ENCODE peak calls at places on chromosomes 6 and 20, in five cellular contexts. U is Caco-2, H is fibroblast of pulmonary artery, Z is stomach, S is fibroblast of lung. N is an unnamed sample.

GRCh38 chr6:160462551-160463109 is 114.5 kb downstream of the SLC22A3 start:
- DNase-seq in Z (no peak), H (peak; percentile 92), U (no peak), S (peak; percentile 87), N (peak; percentile 84)

GRCh38 chr6:90288404-90288803 is 8.2 kb downstream of the BACH2 start:
- DNase-seq in S (peak; percentile 49), U (no peak), Z (no peak), H (no peak), N (peak; percentile 16)

GRCh38 chr6:6556738-6557503 is 31.6 kb upstream of the LY86 start:
- DNase-seq in U (peak; percentile 57), Z (peak; percentile 36), S (peak; percentile 12), H (peak; percentile 49), N (no peak)

GRCh38 chr20:35561268-35561667 is 19.4 kb downstream of the ERGIC3 start:
- DNase-seq in U (peak; percentile 79), S (peak; percentile 62), Z (no peak), H (peak; percentile 39), N (peak; percentile 83)

GRCh38 chr20:34004227-34004626 is 10.5 kb downstream of the RALY start:
- DNase-seq in U (no peak), Z (no peak), H (no peak), S (no peak), N (no peak)

GRCh38 chr6:79048611-79049010 is 29.4 kb downstream of the PHIP start:
- DNase-seq in U (no peak), H (peak; percentile 56), S (peak; percentile 47), Z (no peak), N (no peak)

GRCh38 chr6:148526145-148526544 is 183.5 kb downstream of the SASH1 start:
- DNase-seq in S (no peak), Z (no peak), U (no peak), H (no peak), N (no peak)

GRCh38 chr6:17612048-17612447 is 11.9 kb downstream of the FAM8A1 start:
- DNase-seq in Z (no peak), S (no peak), H (no peak), U (no peak), N (no peak)

GRCh38 chr6:87645080-87645479 is 55.1 kb downstream of the ORC3 start:
- DNase-seq in S (no peak), U (no peak), H (no peak), Z (no peak), N (no peak)

GRCh38 chr6:43963203-43963602 is 164.0 kb downstream of the MRPL14 start:
- DNase-seq in U (no peak), Z (no peak), H (no peak), S (no peak), N (no peak)

GRCh38 chr6:16644540-16645250 is 116.6 kb downstream of the ATXN1 start:
- DNase-seq in H (no peak), U (no peak), S (no peak), Z (no peak), N (no peak)

GRCh38 chr20:41142914-41143313 is 5.6 kb downstream of the PLCG1 start:
- DNase-seq in S (no peak), H (no peak), Z (no peak), U (no peak), N (no peak)

GRCh38 chr6:140355476-140355875 is 981.0 kb upstream of the CITED2 start:
- DNase-seq in H (no peak), Z (no peak), U (no peak), S (peak; percentile 43), N (no peak)

GRCh38 chr6:131548441-131548840 is 24.6 kb upstream of the ARG1 start:
- DNase-seq in S (no peak), Z (no peak), U (no peak), H (no peak), N (no peak)

GRCh38 chr20:58148891-58149290 is 79.6 kb downstream of the ANKRD60 start:
- DNase-seq in U (peak; percentile 28), S (no peak), H (no peak), Z (no peak), N (no peak)

GRCh38 chr6:8539446-8539845 is 104.1 kb upstream of the SLC35B3 start:
- DNase-seq in H (peak; percentile 15), S (peak; percentile 22), U (no peak), Z (no peak), N (peak; percentile 47)

GRCh38 chr6:39077882-39078594 is 29.5 kb downstream of the GLP1R start:
- DNase-seq in H (no peak), S (no peak), U (no peak), Z (no peak), N (no peak)

GRCh38 chr20:40965671-40966070 is 63.0 kb upstream of the TOP1 start:
- DNase-seq in Z (peak; percentile 3), S (no peak), U (no peak), H (no peak), N (no peak)

GRCh38 chr6:149231786-149232185 is 85.7 kb upstream of the TAB2 start:
- DNase-seq in U (no peak), Z (no peak), S (peak; percentile 63), H (no peak), N (peak; percentile 7)

GRCh38 chr20:11912664-11913415 is 4.9 kb upstream of the BTBD3 start:
- DNase-seq in U (no peak), S (no peak), Z (no peak), H (no peak), N (no peak)

GRCh38 chr20:2382833-2383232 is 2.1 kb downstream of the TGM6 start:
- DNase-seq in S (no peak), H (peak; percentile 3), Z (no peak), U (no peak), N (no peak)

GRCh38 chr20:21102691-21103311 is 3.4 kb downstream of the LINC00237 start:
- DNase-seq in Z (peak; percentile 49), U (no peak), H (peak; percentile 7), S (no peak), N (no peak)

GRCh38 chr6:76026101-76026500 is 46.4 kb downstream of the IMPG1 start:
- DNase-seq in H (peak; percentile 5), S (peak; percentile 3), Z (no peak), U (no peak), N (peak; percentile 13)

GRCh38 chr20:38692436-38693411 is 31.6 kb upstream of the SLC32A1 start:
- DNase-seq in U (peak; percentile 85), H (peak; percentile 82), Z (peak; percentile 44), S (peak; percentile 71), N (peak; percentile 82)

GRCh38 chr20:46229478-46229877 is 78.8 kb downstream of the CDH22 start:
- DNase-seq in S (no peak), Z (no peak), H (peak; percentile 13), U (no peak), N (peak; percentile 37)

GRCh38 chr6:37618916-37619605 is 78.6 kb downstream of the MDGA1 start:
- DNase-seq in Z (no peak), U (no peak), S (no peak), H (no peak), N (no peak)

GRCh38 chr20:34171640-34172039 is 59.6 kb upstream of the EIF2S2 start:
- DNase-seq in H (no peak), Z (no peak), S (no peak), U (no peak), N (no peak)

GRCh38 chr6:170026272-170027110 is 264.4 kb downstream of the DLL1 start:
- DNase-seq in U (peak; percentile 94), S (no peak), H (no peak), Z (peak; percentile 93), N (no peak)

GRCh38 chr6:87154641-87155271 is 609 bp upstream of the ZNF292 start:
- DNase-seq in H (peak; percentile 87), Z (no peak), U (no peak), S (peak; percentile 79), N (peak; percentile 88)

GRCh38 chr6:44202332-44202971 is 14.3 kb upstream of the MYMX start:
- DNase-seq in Z (no peak), U (no peak), H (no peak), S (no peak), N (no peak)

GRCh38 chr6:5490495-5491069 is 229.3 kb downstream of the FARS2 start:
- DNase-seq in S (no peak), U (no peak), H (no peak), Z (no peak), N (no peak)

GRCh38 chr20:52812231-52812847 is 159.8 kb upstream of the TSHZ2 start:
- DNase-seq in S (no peak), U (no peak), Z (no peak), H (no peak), N (no peak)

GRCh38 chr20:15320941-15321340 is 983.5 kb upstream of the FLRT3 start:
- DNase-seq in S (no peak), H (no peak), U (no peak), Z (no peak), N (peak; percentile 27)

GRCh38 chr20:19761853-19762252 is 3.8 kb downstream of the RIN2 start:
- DNase-seq in U (no peak), H (no peak), S (no peak), Z (no peak), N (no peak)

GRCh38 chr6:2839195-2839981 is 2.3 kb downstream of the SERPINB1 start:
- DNase-seq in Z (peak; percentile 48), S (peak; percentile 61), U (peak; percentile 60), H (peak; percentile 65), N (peak; percentile 80)

GRCh38 chr6:22467645-22468044 is 101.7 kb upstream of the HDGFL1 start:
- DNase-seq in Z (peak; percentile 38), U (no peak), S (no peak), H (no peak), N (no peak)

GRCh38 chr6:22471369-22471690 is 98.0 kb upstream of the HDGFL1 start:
- DNase-seq in H (no peak), Z (no peak), U (no peak), S (no peak), N (no peak)

GRCh38 chr6:22468566-22468965 is 100.8 kb upstream of the HDGFL1 start:
- DNase-seq in Z (no peak), H (no peak), U (no peak), S (no peak), N (no peak)

GRCh38 chr6:22471746-22472145 is 97.6 kb upstream of the HDGFL1 start:
- DNase-seq in U (no peak), H (no peak), Z (no peak), S (no peak), N (no peak)

GRCh38 chr6:22470454-22471368 is 98.7 kb upstream of the HDGFL1 start:
- DNase-seq in Z (peak; percentile 80), H (peak; percentile 73), S (peak; percentile 72), U (no peak), N (peak; percentile 12)
- TF ChIP-seq CTCF in Z (peak; percentile 15), H (peak; percentile 21), S (peak; percentile 4), U (peak; percentile 39), N (no peak)

DNA sequence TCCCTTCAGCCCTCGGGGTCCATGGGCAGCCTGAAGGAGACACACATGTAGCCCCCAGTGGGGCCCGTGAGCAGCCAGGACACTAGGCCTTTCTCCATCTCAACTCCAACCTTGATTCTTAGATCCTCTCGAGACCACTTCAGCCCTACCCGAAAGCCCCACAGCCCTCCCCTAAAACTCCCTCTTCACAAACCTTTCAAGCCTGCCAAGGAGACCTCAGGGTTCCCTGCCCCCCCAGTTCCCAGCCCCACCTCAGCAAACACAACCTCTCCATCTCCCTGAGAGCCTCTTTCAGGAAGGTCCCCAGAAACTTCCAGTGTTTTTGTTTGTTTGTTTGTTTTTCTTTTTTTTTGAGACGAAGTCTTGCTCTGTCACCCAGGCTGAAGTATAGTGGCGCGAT is 11.1 kb downstream of the COL11A2 start:
- DNase-seq in S (no peak), H (no peak), U (no peak), Z (no peak), N (no peak)
- H3K4me3 ChIP-seq in S (no peak overlapping the region), H (no peak overlapping the region), U (no peak overlapping the region), Z (no peak overlapping the region), N (no peak overlapping the region)

GRCh38 chr6:142698751-142699150 is 246.2 kb downstream of the HIVEP2 start:
- DNase-seq in H (no peak), Z (no peak), U (no peak), S (no peak), N (peak; percentile 23)
- TF ChIP-seq CTCF in H (peak; percentile 19), Z (no peak), U (no peak), S (no peak), N (peak; percentile 10)

GRCh38 chr6:27275025-27275956 is 27.8 kb downstream of the PRSS16 start:
- DNase-seq in S (no peak), H (no peak), U (no peak), Z (no peak), N (peak; percentile 47)
- H3K4me3 ChIP-seq in S (no peak overlapping the region), H (no peak overlapping the region), U (no peak overlapping the region), Z (no peak overlapping the region), N (no peak overlapping the region)

N was measured in foreskin fibroblast.